ENCODE peak calls at places on chromosomes 5 and 9, in six cellular contexts. Y, Q, M, C, I and T are unnamed samples.
A peak's percentile ranks its signal among the peaks of the same experiment; 100 is the strongest.

GRCh38 chr5:169020102-169020501 is 280.8 kb downstream of the SLIT3 start:
- DNase-seq in Y (peak; percentile 5), Q (no peak), M (no peak), C (no peak), I (no peak), T (no peak)

GRCh38 chr5:33994845-33995244 is 10.4 kb upstream of the SLC45A2 start:
- DNase-seq in Y (no peak), Q (no peak), M (no peak), C (no peak), I (no peak), T (no peak)

GRCh38 chr5:162817381-162817780 is 620.0 kb upstream of the CCNG1 start:
- DNase-seq in Y (no peak), Q (no peak), M (no peak), C (no peak), I (no peak), T (no peak)

GRCh38 chr5:178069909-178070308 is 43.4 kb upstream of the N4BP3 start:
- DNase-seq in Y (peak; percentile 38), Q (peak; percentile 24), M (no peak), C (no peak), I (peak; percentile 36), T (peak; percentile 41)

GRCh38 chr9:135093111-135093510 is 5.6 kb downstream of the OLFM1 start:
- DNase-seq in Y (no peak), Q (no peak), M (no peak), C (no peak), I (no peak), T (no peak)

GRCh38 chr9:14096182-14096922 is 217.6 kb downstream of the NFIB start:
- DNase-seq in Y (no peak), Q (no peak), M (no peak), C (no peak), I (peak; percentile 13), T (no peak)

GRCh38 chr5:1253456-1254105 is 28.4 kb downstream of the SLC6A18 start:
- DNase-seq in Y (no peak), Q (no peak), M (no peak), C (no peak), I (no peak), T (no peak)

GRCh38 chr9:68625559-68625958 is 79.5 kb upstream of the PIP5K1B start:
- DNase-seq in Y (no peak), Q (no peak), M (no peak), C (no peak), I (no peak), T (no peak)

GRCh38 chr9:123607987-123608565 is 252.1 kb downstream of the CRB2 start:
- DNase-seq in Y (no peak), Q (no peak), M (no peak), C (no peak), I (no peak), T (no peak)

GRCh38 chr5:84816746-84817547 is 432.3 kb upstream of the EDIL3 start:
- DNase-seq in Y (no peak), Q (no peak), M (no peak), C (no peak), I (no peak), T (no peak)